ENCODE peak calls at places on chromosome 3, in ten cellular contexts. One of them, this sample, is unnamed.

GRCh38 chr3:15631426-15632211 is 30.1 kb downstream of the BTD start:
- DNase-seq in PC-3: no peak
- DNase-seq in HepG2: no peak
- DNase-seq in HCT116: no peak
- DNase-seq in H1: no peak
- DNase-seq in H9: peak
- DNase-seq in GM23338: peak
- DNase-seq in mammary epithelial cell: no peak
- DNase-seq in IMR-90: peak
- DNase-seq in fibroblast of lung: no peak
- DNase-seq in this sample: no peak

GRCh38 chr3:28835249-28835648 is 445.6 kb upstream of the RBMS3 start:
- DNase-seq in HepG2: no peak
- DNase-seq in H1: no peak
- DNase-seq in HCT116: no peak
- DNase-seq in fibroblast of lung: no peak
- DNase-seq in PC-3: no peak
- DNase-seq in mammary epithelial cell: no peak
- DNase-seq in IMR-90: no peak
- DNase-seq in GM23338: peak
- DNase-seq in H9: no peak
- DNase-seq in this sample: no peak

GRCh38 chr3:14902719-14903118 is 44.7 kb upstream of the NR2C2 start:
- DNase-seq in fibroblast of lung: no peak
- DNase-seq in H1: no peak
- DNase-seq in H9: no peak
- DNase-seq in mammary epithelial cell: no peak
- DNase-seq in PC-3: no peak
- DNase-seq in HCT116: no peak
- DNase-seq in HepG2: no peak
- DNase-seq in GM23338: no peak
- DNase-seq in IMR-90: no peak
- DNase-seq in this sample: no peak

GRCh38 chr3:67094769-67095168 is 96.7 kb downstream of the KBTBD8 start:
- DNase-seq in PC-3: no peak
- DNase-seq in fibroblast of lung: no peak
- DNase-seq in HCT116: no peak
- DNase-seq in H9: no peak
- DNase-seq in mammary epithelial cell: no peak
- DNase-seq in IMR-90: peak
- DNase-seq in H1: no peak
- DNase-seq in HepG2: no peak
- DNase-seq in GM23338: no peak
- DNase-seq in this sample: no peak

GRCh38 chr3:67048067-67048715 is 50.1 kb downstream of the KBTBD8 start:
- DNase-seq in HepG2: no peak
- DNase-seq in IMR-90: no peak
- DNase-seq in H1: no peak
- DNase-seq in GM23338: no peak
- DNase-seq in mammary epithelial cell: no peak
- DNase-seq in H9: no peak
- DNase-seq in HCT116: no peak
- DNase-seq in fibroblast of lung: no peak
- DNase-seq in PC-3: no peak
- DNase-seq in this sample: no peak

GRCh38 chr3:177427096-177427495 is 229.8 kb upstream of the TBL1XR1 start:
- DNase-seq in IMR-90: no peak
- DNase-seq in H9: no peak
- DNase-seq in PC-3: no peak
- DNase-seq in H1: no peak
- DNase-seq in fibroblast of lung: no peak
- DNase-seq in HepG2: no peak
- DNase-seq in HCT116: no peak
- DNase-seq in GM23338: no peak
- DNase-seq in mammary epithelial cell: no peak
- DNase-seq in this sample: no peak

GRCh38 chr3:123586966-123587365 is 2.1 kb upstream of the HACD2 start:
- DNase-seq in HCT116: no peak
- DNase-seq in mammary epithelial cell: peak
- DNase-seq in GM23338: peak
- DNase-seq in H9: no peak
- DNase-seq in IMR-90: peak
- DNase-seq in H1: no peak
- DNase-seq in HepG2: no peak
- DNase-seq in PC-3: no peak
- DNase-seq in fibroblast of lung: peak
- DNase-seq in this sample: no peak

GRCh38 chr3:106029941-106030619 is 161.3 kb upstream of the CBLB start:
- DNase-seq in GM23338: no peak
- DNase-seq in IMR-90: peak
- DNase-seq in H9: no peak
- DNase-seq in mammary epithelial cell: peak
- DNase-seq in PC-3: peak
- DNase-seq in fibroblast of lung: peak
- DNase-seq in H1: no peak
- DNase-seq in HCT116: no peak
- DNase-seq in HepG2: no peak
- DNase-seq in this sample: no peak

GRCh38 chr3:196225763-196226364 is 9.5 kb downstream of the SLC51A start:
- DNase-seq in HCT116: no peak
- DNase-seq in GM23338: no peak
- DNase-seq in PC-3: no peak
- DNase-seq in H1: no peak
- DNase-seq in mammary epithelial cell: no peak
- DNase-seq in HepG2: no peak
- DNase-seq in fibroblast of lung: no peak
- DNase-seq in H9: no peak
- DNase-seq in IMR-90: no peak
- DNase-seq in this sample: no peak

GRCh38 chr3:69710153-69710977 is 28.9 kb upstream of the MITF start:
- DNase-seq in mammary epithelial cell: no peak
- DNase-seq in HCT116: no peak
- DNase-seq in H1: no peak
- DNase-seq in fibroblast of lung: peak
- DNase-seq in GM23338: no peak
- DNase-seq in PC-3: peak
- DNase-seq in H9: no peak
- DNase-seq in HepG2: no peak
- DNase-seq in IMR-90: peak
- DNase-seq in this sample: no peak

GRCh38 chr3:119240101-119240581 is 537 bp downstream of the B4GALT4 start:
- DNase-seq in GM23338: peak
- DNase-seq in HCT116: no peak
- DNase-seq in mammary epithelial cell: peak
- DNase-seq in H9: peak
- DNase-seq in PC-3: peak
- DNase-seq in HepG2: peak
- DNase-seq in H1: no peak
- DNase-seq in fibroblast of lung: peak
- DNase-seq in IMR-90: no peak
- DNase-seq in this sample: peak

GRCh38 chr3:20039082-20039764 is 1.0 kb upstream of the KAT2B start:
- DNase-seq in HepG2: no peak
- DNase-seq in PC-3: peak
- DNase-seq in IMR-90: no peak
- DNase-seq in GM23338: no peak
- DNase-seq in mammary epithelial cell: no peak
- DNase-seq in H9: no peak
- DNase-seq in fibroblast of lung: no peak
- DNase-seq in H1: no peak
- DNase-seq in HCT116: no peak
- DNase-seq in this sample: peak

GRCh38 chr3:20042331-20042730 is 2.1 kb downstream of the KAT2B start:
- DNase-seq in H1: no peak
- DNase-seq in IMR-90: no peak
- DNase-seq in HepG2: no peak
- DNase-seq in GM23338: no peak
- DNase-seq in H9: no peak
- DNase-seq in PC-3: no peak
- DNase-seq in mammary epithelial cell: no peak
- DNase-seq in fibroblast of lung: no peak
- DNase-seq in HCT116: no peak
- DNase-seq in this sample: no peak

GRCh38 chr3:20039765-20040475 is at the start of gene KAT2B:
- DNase-seq in mammary epithelial cell: peak
- DNase-seq in IMR-90: peak
- DNase-seq in HepG2: peak
- DNase-seq in H1: no peak
- DNase-seq in PC-3: peak
- DNase-seq in fibroblast of lung: peak
- DNase-seq in GM23338: peak
- DNase-seq in HCT116: no peak
- DNase-seq in H9: peak
- DNase-seq in this sample: peak

GRCh38 chr3:20041197-20041780 is 1.0 kb downstream of the KAT2B start:
- DNase-seq in mammary epithelial cell: peak
- DNase-seq in IMR-90: peak
- DNase-seq in PC-3: peak
- DNase-seq in HCT116: no peak
- DNase-seq in GM23338: peak
- DNase-seq in H9: peak
- DNase-seq in fibroblast of lung: peak
- DNase-seq in H1: no peak
- DNase-seq in HepG2: peak
- DNase-seq in this sample: peak

DNA sequence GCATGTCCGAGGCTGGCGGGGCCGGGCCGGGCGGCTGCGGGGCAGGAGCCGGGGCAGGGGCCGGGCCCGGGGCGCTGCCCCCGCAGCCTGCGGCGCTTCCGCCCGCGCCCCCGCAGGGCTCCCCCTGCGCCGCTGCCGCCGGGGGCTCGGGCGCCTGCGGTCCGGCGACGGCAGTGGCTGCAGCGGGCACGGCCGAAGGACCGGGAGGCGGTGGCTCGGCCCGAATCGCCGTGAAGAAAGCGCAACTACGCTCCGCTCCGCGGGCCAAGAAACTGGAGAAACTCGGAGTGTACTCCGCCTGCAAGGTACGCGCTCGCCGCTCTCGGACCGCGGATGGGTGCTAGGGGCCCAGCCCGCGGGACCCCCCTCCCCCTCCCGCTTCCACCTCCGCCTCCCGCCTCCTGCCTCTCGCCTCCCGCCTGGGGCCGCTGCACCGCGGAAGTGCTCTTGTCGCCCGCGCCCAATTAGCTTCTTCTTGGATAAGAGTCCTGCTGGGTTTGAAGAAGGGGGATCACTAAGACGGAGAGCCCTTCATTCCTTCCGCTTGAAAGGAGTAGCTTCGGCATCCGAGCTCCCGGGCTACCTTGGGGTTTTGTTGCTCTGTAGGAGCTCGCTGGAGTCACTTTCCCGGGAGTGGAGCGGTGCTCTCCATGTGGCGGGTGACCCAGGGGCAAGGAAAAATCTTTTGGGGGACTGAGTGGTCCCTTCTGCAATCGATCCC is 390 bp downstream of the KAT2B start:
- DNase-seq in PC-3: peak
- DNase-seq in H9: peak
- DNase-seq in fibroblast of lung: peak
- DNase-seq in IMR-90: peak
- DNase-seq in HepG2: peak
- DNase-seq in HCT116: peak
- DNase-seq in mammary epithelial cell: peak
- DNase-seq in H1: no peak
- DNase-seq in GM23338: peak
- DNase-seq in this sample: peak
- H2AFZ ChIP-seq in PC-3: peak
- H2AFZ ChIP-seq in H9: no peak
- H2AFZ ChIP-seq in fibroblast of lung: peak
- H2AFZ ChIP-seq in IMR-90: peak
- H2AFZ ChIP-seq in HepG2: no peak
- H2AFZ ChIP-seq in HCT116: peak
- H2AFZ ChIP-seq in mammary epithelial cell: peak
- H2AFZ ChIP-seq in H1: peak
- H2AFZ ChIP-seq in GM23338: peak
- H2AFZ ChIP-seq in this sample: peak

GRCh38 chr3:48118322-48118721 is 69.9 kb downstream of the CDC25A start:
- DNase-seq in H9: no peak
- DNase-seq in GM23338: peak
- DNase-seq in IMR-90: no peak
- DNase-seq in PC-3: no peak
- DNase-seq in fibroblast of lung: no peak
- DNase-seq in H1: no peak
- DNase-seq in HepG2: no peak
- DNase-seq in mammary epithelial cell: no peak
- DNase-seq in HCT116: no peak
- DNase-seq in this sample: peak

GRCh38 chr3:48107227-48107626 is 81.0 kb downstream of the CDC25A start:
- DNase-seq in IMR-90: no peak
- DNase-seq in mammary epithelial cell: no peak
- DNase-seq in H9: peak
- DNase-seq in H1: no peak
- DNase-seq in fibroblast of lung: no peak
- DNase-seq in HCT116: no peak
- DNase-seq in GM23338: peak
- DNase-seq in PC-3: no peak
- DNase-seq in HepG2: no peak
- DNase-seq in this sample: no peak

GRCh38 chr3:48110463-48110862 is 77.8 kb downstream of the CDC25A start:
- DNase-seq in H9: no peak
- DNase-seq in H1: no peak
- DNase-seq in IMR-90: no peak
- DNase-seq in GM23338: no peak
- DNase-seq in fibroblast of lung: no peak
- DNase-seq in PC-3: no peak
- DNase-seq in mammary epithelial cell: peak
- DNase-seq in HCT116: no peak
- DNase-seq in HepG2: no peak
- DNase-seq in this sample: no peak

GRCh38 chr3:48112813-48113212 is 75.4 kb downstream of the CDC25A start:
- DNase-seq in mammary epithelial cell: no peak
- DNase-seq in fibroblast of lung: no peak
- DNase-seq in HCT116: no peak
- DNase-seq in IMR-90: no peak
- DNase-seq in H1: no peak
- DNase-seq in HepG2: no peak
- DNase-seq in H9: no peak
- DNase-seq in PC-3: no peak
- DNase-seq in GM23338: no peak
- DNase-seq in this sample: no peak
- H2AFZ ChIP-seq in mammary epithelial cell: no peak
- H2AFZ ChIP-seq in fibroblast of lung: peak
- H2AFZ ChIP-seq in HCT116: no peak
- H2AFZ ChIP-seq in IMR-90: no peak
- H2AFZ ChIP-seq in H1: peak
- H2AFZ ChIP-seq in HepG2: no peak
- H2AFZ ChIP-seq in H9: peak
- H2AFZ ChIP-seq in PC-3: no peak
- H2AFZ ChIP-seq in GM23338: peak
- H2AFZ ChIP-seq in this sample: no peak

GRCh38 chr3:187963677-187964385 is 190.1 kb upstream of the LPP start:
- DNase-seq in H1: no peak
- DNase-seq in fibroblast of lung: no peak
- DNase-seq in HCT116: no peak
- DNase-seq in mammary epithelial cell: no peak
- DNase-seq in IMR-90: no peak
- DNase-seq in GM23338: no peak
- DNase-seq in PC-3: no peak
- DNase-seq in HepG2: no peak
- DNase-seq in H9: no peak
- DNase-seq in this sample: no peak
- H2AFZ ChIP-seq in H1: no peak
- H2AFZ ChIP-seq in fibroblast of lung: no peak
- H2AFZ ChIP-seq in HCT116: no peak
- H2AFZ ChIP-seq in mammary epithelial cell: no peak
- H2AFZ ChIP-seq in IMR-90: no peak
- H2AFZ ChIP-seq in GM23338: peak
- H2AFZ ChIP-seq in PC-3: no peak
- H2AFZ ChIP-seq in HepG2: no peak
- H2AFZ ChIP-seq in H9: no peak
- H2AFZ ChIP-seq in this sample: no peak

GRCh38 chr3:116444099-116444700 is 1.1 kb downstream of the LSAMP start:
- DNase-seq in PC-3: no peak
- DNase-seq in IMR-90: peak
- DNase-seq in mammary epithelial cell: no peak
- DNase-seq in HepG2: no peak
- DNase-seq in H1: no peak
- DNase-seq in H9: no peak
- DNase-seq in GM23338: no peak
- DNase-seq in HCT116: no peak
- DNase-seq in fibroblast of lung: peak
- DNase-seq in this sample: peak
- H2AFZ ChIP-seq in PC-3: no peak
- H2AFZ ChIP-seq in IMR-90: peak
- H2AFZ ChIP-seq in mammary epithelial cell: no peak
- H2AFZ ChIP-seq in HepG2: no peak
- H2AFZ ChIP-seq in H1: peak
- H2AFZ ChIP-seq in H9: no peak
- H2AFZ ChIP-seq in GM23338: peak
- H2AFZ ChIP-seq in HCT116: no peak
- H2AFZ ChIP-seq in fibroblast of lung: no peak
- H2AFZ ChIP-seq in this sample: no peak